ENCODE peak calls at places on chromosome 20, in nine cellular contexts. K is NCI-H1092; I is iris pigment epithelial cell; Q is GM12891; V is cardiac fibroblast; F is HCT116; U is IMR-90; S is T-helper 1 cell; P is activated naive CD4-positive, alpha-beta T cell treated with anti-CD3 and anti-CD28 coated beads, Interleukin-2, amount 10 ng/mL, durations not matched to agents 7 days and 5 days. B is an unnamed sample.

GRCh38 chr20:54486583-54486982 is 11.2 kb downstream of the DOK5 start:
- DNase-seq in K (no peak), I (no peak), Q (no peak), V (no peak), F (no peak), U (no peak), S (no peak), P (no peak), B (no peak)

GRCh38 chr20:62914970-62915457 is 11.3 kb downstream of the DIDO1 start:
- DNase-seq in K (no peak), I (peak; percentile 27), Q (no peak), V (peak; percentile 70), F (no peak), U (peak; percentile 19), S (no peak), P (peak; percentile 53), B (no peak)

GRCh38 chr20:20366896-20367680 is 816 bp upstream of the INSM1 start:
- DNase-seq in K (peak; percentile 79), I (no peak), Q (no peak), V (peak; percentile 17), F (no peak), U (no peak), S (no peak), P (no peak), B (no peak)

GRCh38 chr20:8402798-8403197 is 270.7 kb downstream of the PLCB1 start:
- DNase-seq in K (no peak), I (no peak), Q (no peak), V (no peak), F (no peak), U (no peak), S (no peak), P (no peak), B (no peak)

GRCh38 chr20:11195899-11196558 is 522.2 kb upstream of the JAG1 start:
- DNase-seq in K (no peak), I (peak; percentile 84), Q (no peak), V (peak; percentile 87), F (no peak), U (peak; percentile 95), S (no peak), P (no peak), B (no peak)

GRCh38 chr20:48983423-48984400 is 62.2 kb downstream of the ARFGEF2 start:
- DNase-seq in K (no peak), I (peak; percentile 88), Q (no peak), V (peak; percentile 86), F (no peak), U (peak; percentile 91), S (no peak), P (no peak), B (no peak)

GRCh38 chr20:34806255-34806654 is 19.2 kb downstream of the NCOA6 start:
- DNase-seq in K (no peak), I (no peak), Q (no peak), V (no peak), F (no peak), U (no peak), S (no peak), P (no peak), B (no peak)

GRCh38 chr20:24502184-24502583 is 32.8 kb downstream of the SYNDIG1 start:
- DNase-seq in K (no peak), I (peak; percentile 5), Q (no peak), V (peak; percentile 91), F (no peak), U (peak; percentile 59), S (no peak), P (no peak), B (no peak)

GRCh38 chr20:49237531-49237930 is 18.3 kb downstream of the DDX27 start:
- DNase-seq in K (no peak), I (no peak), Q (no peak), V (no peak), F (no peak), U (no peak), S (no peak), P (no peak), B (no peak)

GRCh38 chr20:62367136-62367482 is at the start of gene LAMA5:
- DNase-seq in K (no peak), I (no peak), Q (peak; percentile 85), V (no peak), F (no peak), U (no peak), S (no peak), P (peak; percentile 35), B (no peak)

GRCh38 chr20:36544134-36545018 is 3.1 kb downstream of the MYL9 start:
- DNase-seq in K (peak; percentile 8), I (peak; percentile 51), Q (no peak), V (peak; percentile 68), F (no peak), U (peak; percentile 68), S (no peak), P (no peak), B (no peak)

GRCh38 chr20:53262294-53262840 is 290.2 kb downstream of the TSHZ2 start:
- DNase-seq in K (no peak), I (no peak), Q (no peak), V (no peak), F (no peak), U (no peak), S (no peak), P (no peak), B (no peak)

B was measured in SIG-M5.